ENCODE peak calls at places on chromosomes 3 and 15, in six cellular contexts. J, F, P, V, X and L are unnamed samples.

GRCh38 chr3:126918223-126918622 is 64.7 kb upstream of the PLXNA1 start:
- DNase-seq in F (no peak), V (no peak), X (no peak), J (no peak), P (no peak), L (no peak)

GRCh38 chr15:70853270-70853854 is 595 bp downstream of the LARP6 start:
- DNase-seq in F (no peak), P (no peak), J (peak), V (peak), X (no peak), L (no peak)

GRCh38 chr15:88083828-88084760 is 172.4 kb downstream of the NTRK3 start:
- DNase-seq in X (no peak), V (no peak), F (no peak), J (no peak), P (no peak), L (no peak)

GRCh38 chr3:52237659-52238172 is 1.2 kb downstream of the TWF2 start:
- DNase-seq in J (no peak), P (peak), X (no peak), V (peak), F (peak), L (no peak)

GRCh38 chr3:145727416-145727930 is 433.5 kb downstream of the PLOD2 start:
- DNase-seq in P (no peak), J (no peak), X (no peak), F (no peak), V (no peak), L (no peak)

GRCh38 chr3:144499346-144499745 is 527.7 kb downstream of the DIPK2A start:
- DNase-seq in X (no peak), V (no peak), J (peak), P (no peak), F (no peak), L (no peak)

GRCh38 chr3:108428580-108428979 is 81.8 kb downstream of the MYH15 start:
- DNase-seq in J (no peak), F (no peak), V (no peak), X (no peak), P (no peak), L (no peak)

GRCh38 chr3:124650798-124651197 is 79.5 kb upstream of the UMPS start:
- DNase-seq in F (no peak), J (peak), P (no peak), V (no peak), X (no peak), L (peak)

GRCh38 chr3:169354774-169355501 is 308.6 kb downstream of the MECOM start:
- DNase-seq in J (no peak), X (no peak), V (no peak), F (no peak), P (no peak), L (no peak)

GRCh38 chr15:29924750-29925149 is 102.5 kb upstream of the TJP1 start:
- DNase-seq in J (no peak), V (no peak), X (peak), P (no peak), F (peak), L (no peak)

GRCh38 chr3:23648326-23648964 is 157.3 kb upstream of the UBE2E1 start:
- DNase-seq in F (no peak), P (no peak), V (no peak), X (no peak), J (no peak), L (no peak)

GRCh38 chr3:137061186-137061585 is 103.4 kb downstream of the IL20RB start:
- DNase-seq in P (no peak), X (no peak), V (no peak), J (no peak), F (no peak), L (no peak)

GRCh38 chr15:33866101-33866737 is 102.1 kb upstream of the CHRM5 start:
- DNase-seq in F (no peak), X (no peak), V (no peak), P (no peak), J (no peak), L (no peak)

GRCh38 chr3:49349617-49350114 is 8.5 kb downstream of the GPX1 start:
- DNase-seq in P (no peak), V (no peak), F (no peak), X (no peak), J (no peak), L (no peak)

GRCh38 chr3:71168043-71168720 is 415.3 kb downstream of the FOXP1 start:
- DNase-seq in F (no peak), V (no peak), J (no peak), P (no peak), X (no peak), L (no peak)

GRCh38 chr3:29281265-29282228 is 676 bp downstream of the RBMS3 start:
- DNase-seq in X (peak), V (no peak), P (no peak), J (peak), F (no peak), L (peak)

GRCh38 chr3:44914936-44915335 is 40.5 kb downstream of the TGM4 start:
- DNase-seq in P (no peak), V (no peak), J (no peak), F (peak), X (peak), L (no peak)
- TF ChIP-seq CTCF in P (no peak), V (no peak), J (no peak), F (peak), X (peak), L (no peak)

DNA sequence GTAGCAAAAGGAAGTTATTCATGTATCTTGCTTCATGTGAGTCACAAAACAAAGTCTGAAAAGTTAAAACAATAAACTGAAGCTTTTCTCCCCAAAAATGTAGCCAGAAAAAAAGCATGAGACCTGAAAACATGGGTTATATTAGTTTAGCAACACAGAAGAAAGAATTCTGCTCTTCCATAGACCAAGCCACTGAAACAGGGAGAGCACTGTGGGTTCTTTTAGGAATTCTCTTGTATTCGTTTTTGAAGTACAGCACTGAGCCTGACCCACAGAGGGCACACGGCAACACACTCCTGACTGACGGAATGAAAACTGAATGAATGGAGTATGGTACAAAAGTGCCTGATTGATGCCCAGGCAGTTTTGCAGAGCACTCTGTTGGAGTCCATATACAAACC is 66.6 kb downstream of the TM4SF4 start:
- DNase-seq in P (no peak), X (no peak), V (no peak), J (no peak), F (peak), L (no peak)
- TF ChIP-seq CTCF in P (peak), X (peak), V (no peak), J (no peak), F (peak), L (no peak)

GRCh38 chr15:97652700-97653167 is 307.8 kb upstream of the ARRDC4 start:
- DNase-seq in V (no peak), F (no peak), P (no peak), J (no peak), X (peak), L (no peak)

GRCh38 chr15:97652041-97652440 is 308.5 kb upstream of the ARRDC4 start:
- DNase-seq in V (no peak), F (no peak), X (no peak), P (no peak), J (no peak), L (no peak)

GRCh38 chr15:97654677-97655076 is 305.8 kb upstream of the ARRDC4 start:
- DNase-seq in P (no peak), X (no peak), F (no peak), J (no peak), V (no peak), L (no peak)

GRCh38 chr15:97648728-97649127 is 311.8 kb upstream of the ARRDC4 start:
- DNase-seq in V (no peak), F (no peak), X (no peak), P (no peak), J (no peak), L (no peak)

GRCh38 chr15:97653896-97654295 is 306.6 kb upstream of the ARRDC4 start:
- DNase-seq in X (no peak), J (no peak), V (no peak), F (no peak), P (no peak), L (no peak)
- TF ChIP-seq CTCF in X (no peak), J (no peak), V (no peak), F (no peak), P (no peak), L (no peak)

GRCh38 chr3:82643948-82644347 is 882.5 kb upstream of the GBE1 start:
- DNase-seq in X (peak), P (no peak), J (peak), F (peak), V (no peak), L (no peak)
- TF ChIP-seq CTCF in X (no peak), P (no peak), J (no peak), F (no peak), V (no peak), L (no peak)

DNA sequence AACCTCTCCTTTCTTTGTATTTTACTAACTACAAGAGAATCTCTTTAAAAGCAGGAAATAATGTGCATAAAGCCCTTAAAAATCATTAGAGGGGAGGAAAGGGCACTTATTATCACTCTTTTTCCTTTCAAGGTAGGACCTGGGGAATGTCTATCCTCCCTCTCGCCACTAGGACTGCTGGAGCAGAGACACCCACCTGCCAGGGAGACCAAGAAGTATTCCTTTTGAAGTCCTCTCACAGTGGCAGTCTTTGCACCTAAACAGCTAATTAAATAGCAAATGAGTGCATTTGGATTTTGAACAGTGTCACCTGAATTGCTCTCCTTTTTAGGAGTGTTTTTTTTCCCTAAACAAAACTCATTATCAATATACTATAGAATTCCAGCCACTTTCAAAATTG is 874.1 kb downstream of the ZPLD1 start:
- DNase-seq in P (no peak), J (no peak), V (no peak), F (peak), X (peak), L (no peak)
- TF ChIP-seq CTCF in P (no peak), J (peak), V (no peak), F (peak), X (no peak), L (no peak)

GRCh38 chr15:101088311-101088710 is 163.5 kb downstream of the CHSY1 start:
- DNase-seq in J (no peak), F (no peak), X (no peak), P (no peak), V (no peak), L (no peak)

GRCh38 chr15:101090460-101090853 is 161.4 kb downstream of the CHSY1 start:
- DNase-seq in V (no peak), F (no peak), J (no peak), X (no peak), P (no peak), L (no peak)

GRCh38 chr15:101087172-101087769 is 164.6 kb downstream of the CHSY1 start:
- DNase-seq in V (no peak), J (no peak), F (no peak), P (no peak), X (no peak), L (no peak)

GRCh38 chr15:101089579-101090459 is 162.0 kb downstream of the CHSY1 start:
- DNase-seq in P (no peak), V (no peak), F (no peak), X (no peak), J (no peak), L (no peak)

GRCh38 chr15:101088788-101089578 is 162.9 kb downstream of the CHSY1 start:
- DNase-seq in V (peak), F (peak), J (peak), P (no peak), X (peak), L (peak)
- TF ChIP-seq CTCF in V (peak), F (peak), J (peak), P (peak), X (peak), L (peak)

GRCh38 chr3:158102219-158102612 is 4.0 kb downstream of the SHOX2 start:
- DNase-seq in J (no peak), X (no peak), F (no peak), V (no peak), P (no peak), L (no peak)
- TF ChIP-seq CTCF in J (no peak), X (no peak), F (no peak), V (no peak), P (no peak), L (no peak)

DNA sequence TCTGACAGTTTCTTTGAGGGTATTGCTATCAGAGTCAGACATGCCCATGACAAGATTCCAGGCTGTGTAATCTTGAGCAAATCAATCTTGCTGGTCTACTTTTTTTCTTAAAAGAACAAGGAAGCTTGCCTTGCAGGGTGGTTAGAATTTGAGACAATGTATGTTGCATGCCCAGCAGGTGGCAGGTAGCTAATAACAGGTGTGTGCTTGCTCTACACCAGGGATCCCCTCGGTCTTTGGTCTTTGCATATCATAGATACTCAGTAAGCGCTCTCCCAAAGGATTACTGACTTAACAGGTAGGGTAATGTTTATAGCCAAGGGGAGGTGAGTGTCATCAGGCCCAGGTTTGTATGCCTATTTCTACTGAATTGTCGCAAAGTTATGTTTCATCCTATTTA is 37.3 kb downstream of the CACNA1D start:
- DNase-seq in P (no peak), F (peak), X (no peak), J (peak), V (no peak), L (no peak)
- TF ChIP-seq CTCF in P (no peak), F (peak), X (no peak), J (peak), V (no peak), L (no peak)